ENCODE peak calls at places on chromosomes 5 and 9, in eight cellular contexts. D is progenitor cell of endocrine pancreas; H is fibroblast of mammary gland; I is suprapubic skin; B is adrenal gland; L is bronchial epithelial cell; A is activated CD8-positive, alpha-beta T cell treated with anti-CD3 and anti-CD28 coated beads for 36 hours; J is AG04449. M is an unnamed sample.
A peak's percentile ranks its signal among the peaks of the same experiment; 100 is the strongest.

GRCh38 chr9:126499911-126500599 is 113.7 kb upstream of the LMX1B start:
- DNase-seq in D (no peak), H (no peak), I (no peak), B (no peak), L (no peak), A (no peak), J (no peak), M (no peak)

GRCh38 chr9:89138463-89139390 is 39.9 kb downstream of the SHC3 start:
- DNase-seq in D (no peak), H (peak; percentile 71), I (no peak), B (no peak), L (peak; percentile 85), A (no peak), J (no peak), M (no peak)

GRCh38 chr5:9930156-9930555 is 300.0 kb upstream of the TAS2R1 start:
- DNase-seq in D (no peak), H (peak; percentile 1), I (no peak), B (no peak), L (peak; percentile 36), A (no peak), J (no peak), M (no peak)

GRCh38 chr9:84471816-84472215 is 131.3 kb upstream of the SLC28A3 start:
- DNase-seq in D (no peak), H (no peak), I (no peak), B (no peak), L (no peak), A (no peak), J (no peak), M (no peak)

GRCh38 chr9:77647659-77648457 is at the start of gene GNA14:
- DNase-seq in D (no peak), H (no peak), I (no peak), B (no peak), L (no peak), A (peak; percentile 14), J (no peak), M (no peak)

GRCh38 chr5:139180850-139181785 is 17.1 kb downstream of the SIL1 start:
- DNase-seq in D (no peak), H (peak; percentile 20), I (no peak), B (no peak), L (no peak), A (no peak), J (no peak), M (no peak)

GRCh38 chr9:38687389-38687842 is 32.5 kb downstream of the FAM240B start:
- DNase-seq in D (no peak), H (no peak), I (no peak), B (peak; percentile 65), L (peak; percentile 70), A (peak; percentile 51), J (no peak), M (no peak)

GRCh38 chr9:128384801-128385492 is 13.8 kb downstream of the URM1 start:
- DNase-seq in D (no peak), H (no peak), I (no peak), B (no peak), L (peak; percentile 68), A (no peak), J (no peak), M (no peak)

GRCh38 chr9:124871156-124871561 is 9.2 kb downstream of the ARPC5L start:
- DNase-seq in D (no peak), H (no peak), I (no peak), B (no peak), L (no peak), A (no peak), J (no peak), M (no peak)

GRCh38 chr5:136108131-136108739 is 24.4 kb upstream of the SMAD5 start:
- DNase-seq in D (no peak), H (no peak), I (no peak), B (no peak), L (peak; percentile 82), A (no peak), J (no peak), M (no peak)

GRCh38 chr9:83144492-83144891 is 81.5 kb upstream of the RASEF start:
- DNase-seq in D (no peak), H (no peak), I (no peak), B (no peak), L (no peak), A (no peak), J (no peak), M (no peak)

GRCh38 chr5:101897914-101898313 is 398.2 kb downstream of the SLCO4C1 start:
- DNase-seq in D (no peak), H (no peak), I (no peak), B (no peak), L (no peak), A (no peak), J (no peak), M (no peak)

GRCh38 chr9:130713286-130713975 is 19.9 kb downstream of the EXOSC2 start:
- DNase-seq in D (no peak), H (peak; percentile 32), I (no peak), B (peak; percentile 68), L (no peak), A (no peak), J (no peak), M (no peak)

GRCh38 chr9:86713456-86713855 is 233.8 kb downstream of the GAS1 start:
- DNase-seq in D (no peak), H (peak; percentile 82), I (no peak), B (no peak), L (no peak), A (no peak), J (peak; percentile 53), M (no peak)

GRCh38 chr5:111072949-111073682 is 1.6 kb downstream of the TSLP start:
- DNase-seq in D (peak; percentile 11), H (peak; percentile 20), I (peak; percentile 75), B (peak; percentile 68), L (no peak), A (peak; percentile 78), J (no peak), M (no peak)

GRCh38 chr5:131999991-132000490 is 11.4 kb downstream of the ACSL6 start:
- DNase-seq in D (no peak), H (no peak), I (peak; percentile 22), B (no peak), L (no peak), A (no peak), J (no peak), M (no peak)

GRCh38 chr5:132002701-132003100 is 8.8 kb downstream of the ACSL6 start:
- DNase-seq in D (no peak), H (no peak), I (no peak), B (no peak), L (no peak), A (no peak), J (no peak), M (no peak)

GRCh38 chr5:132000677-132001453 is 10.6 kb downstream of the ACSL6 start:
- DNase-seq in D (no peak), H (no peak), I (peak; percentile 7), B (no peak), L (no peak), A (peak; percentile 59), J (no peak), M (no peak)

GRCh38 chr5:132003170-132003744 is 8.2 kb downstream of the ACSL6 start:
- DNase-seq in D (no peak), H (no peak), I (no peak), B (peak; percentile 68), L (no peak), A (no peak), J (no peak), M (no peak)

DNA sequence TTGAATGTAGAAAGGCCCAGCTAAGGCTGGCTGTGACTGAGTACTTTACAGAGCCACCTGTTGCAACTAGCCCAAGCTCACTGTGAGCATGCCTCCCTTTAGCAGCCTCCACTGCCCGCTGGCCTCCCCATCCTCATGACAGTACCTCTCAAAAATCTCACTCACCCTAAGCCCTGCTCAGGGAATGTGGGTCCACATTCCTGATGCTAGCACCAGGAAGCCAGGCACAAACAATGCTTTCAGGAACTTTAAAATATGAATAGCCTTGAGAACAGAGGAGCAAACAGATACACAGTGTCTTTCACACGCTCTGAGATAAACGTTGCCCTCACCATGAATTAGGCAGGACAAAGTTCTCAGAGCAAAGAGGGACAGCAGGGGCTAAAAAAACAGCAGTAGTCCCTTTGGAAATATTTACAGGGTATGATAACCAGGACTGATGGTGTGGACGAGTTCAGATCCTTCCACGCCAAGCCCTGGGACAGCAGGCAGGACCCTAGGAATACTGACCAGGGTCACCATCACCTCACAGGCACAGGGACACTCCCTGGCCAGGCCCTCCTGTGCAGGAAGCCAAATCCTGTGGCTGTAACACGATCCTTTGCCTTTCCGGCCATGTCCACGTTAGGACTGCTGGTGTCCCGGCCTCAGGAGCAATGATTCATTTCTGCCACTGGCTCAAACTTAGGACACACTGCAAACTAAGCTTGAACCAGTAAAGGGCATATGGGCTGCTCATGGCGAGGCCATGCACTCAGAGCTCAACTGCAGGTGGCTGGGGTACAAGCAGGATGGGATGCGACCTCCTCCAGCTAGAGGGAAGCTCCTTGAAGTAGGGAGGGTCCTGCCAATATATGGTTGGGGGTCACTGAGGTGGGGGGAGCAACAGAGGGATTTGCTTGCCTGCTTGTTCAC is 9.6 kb downstream of the ACSL6 start:
- DNase-seq in D (no peak), H (no peak), I (no peak), B (peak; percentile 69), L (peak; percentile 17), A (no peak), J (no peak), M (no peak)
- TF ChIP-seq CTCF in D (no peak), H (no peak), I (no peak), B (no peak), L (no peak), A (no peak), J (no peak), M (no peak)

DNA sequence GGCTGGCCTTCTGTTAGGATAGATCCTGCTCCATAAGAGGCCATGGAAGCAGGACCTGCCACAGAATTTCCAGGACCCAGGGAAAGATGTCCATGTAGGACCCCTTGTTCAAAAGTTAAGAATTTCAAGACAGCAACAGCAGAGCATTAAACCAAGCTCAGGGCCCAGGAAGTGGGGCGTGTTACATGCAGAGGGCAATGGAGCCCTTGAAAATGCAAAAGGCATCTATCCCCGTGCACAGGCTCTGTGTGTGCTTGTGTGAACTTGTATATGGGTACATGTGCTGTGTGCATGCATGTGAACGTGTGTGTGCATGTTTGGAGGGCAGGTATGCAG is 14.4 kb upstream of the NKD2 start:
- DNase-seq in D (no peak), H (no peak), I (no peak), B (peak; percentile 8), L (no peak), A (no peak), J (no peak), M (no peak)
- TF ChIP-seq CTCF in D (no peak), H (no peak), I (no peak), B (no peak), L (no peak), A (no peak), J (no peak), M (no peak)

GRCh38 chr9:93965830-93966577 is 10.8 kb upstream of the BARX1 start:
- DNase-seq in D (no peak), H (no peak), I (no peak), B (no peak), L (no peak), A (no peak), J (no peak), M (no peak)
- TF ChIP-seq CTCF in D (peak; percentile 53), H (no peak), I (no peak), B (no peak), L (peak; percentile 45), A (no peak), J (no peak), M (peak; percentile 9)

DNA sequence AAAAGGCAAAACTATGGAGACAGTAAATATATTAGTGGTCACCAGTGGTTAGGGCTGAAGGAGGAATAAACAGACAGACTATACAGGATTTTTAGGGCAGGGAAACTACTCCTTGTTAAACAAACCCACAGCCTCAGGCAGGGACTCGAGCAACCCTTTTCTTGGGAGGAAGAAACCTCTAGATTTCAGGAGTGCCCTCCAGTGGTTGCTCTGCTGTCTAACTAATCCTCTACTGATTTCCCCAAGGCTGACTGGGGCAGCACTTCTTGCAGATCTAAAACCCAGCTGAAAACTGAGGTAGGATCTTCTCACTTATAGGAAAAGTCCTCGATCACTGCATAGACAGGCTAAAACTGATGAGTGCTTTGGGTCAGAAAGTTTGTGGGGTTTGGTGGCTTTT is 176.8 kb downstream of the ISOC1 start:
- DNase-seq in D (no peak), H (peak; percentile 40), I (no peak), B (no peak), L (peak; percentile 33), A (no peak), J (no peak), M (no peak)
- TF ChIP-seq CTCF in D (peak; percentile 23), H (peak; percentile 36), I (no peak), B (no peak), L (peak; percentile 40), A (no peak), J (peak; percentile 9), M (no peak)